ENCODE peak calls at places on chromosomes 6 and 20, in five cellular contexts. O, S, Y, I and G are unnamed samples.

GRCh38 chr20:47733892-47734291 is 51.4 kb downstream of the SULF2 start:
- DNase-seq in O (peak; percentile 10), S (no peak), Y (no peak), I (no peak), G (no peak)

GRCh38 chr6:95431637-95432228 is 145.6 kb upstream of the MANEA start:
- DNase-seq in O (peak; percentile 38), S (no peak), Y (peak; percentile 18), I (no peak), G (no peak)

GRCh38 chr6:108528878-108529277 is 31.8 kb upstream of the FOXO3 start:
- DNase-seq in O (no peak), S (no peak), Y (no peak), I (no peak), G (no peak)

GRCh38 chr20:50368386-50368785 is 141.8 kb upstream of the PTPN1 start:
- DNase-seq in O (no peak), S (no peak), Y (no peak), I (no peak), G (no peak)

GRCh38 chr20:44138859-44139258 is 48.1 kb downstream of the JPH2 start:
- DNase-seq in O (no peak), S (no peak), Y (no peak), I (no peak), G (no peak)

GRCh38 chr6:52663120-52663934 is 7.6 kb upstream of the TMEM14A start:
- DNase-seq in O (peak; percentile 80), S (peak; percentile 51), Y (no peak), I (no peak), G (no peak)

GRCh38 chr6:128822271-128822670 is 60.7 kb upstream of the LAMA2 start:
- DNase-seq in O (peak; percentile 3), S (no peak), Y (no peak), I (no peak), G (no peak)

GRCh38 chr20:38864662-38865061 is 59.2 kb downstream of the PPP1R16B start:
- DNase-seq in O (no peak), S (no peak), Y (no peak), I (no peak), G (no peak)

GRCh38 chr6:100171533-100172321 is 177.7 kb upstream of the MCHR2 start:
- DNase-seq in O (peak; percentile 38), S (no peak), Y (no peak), I (no peak), G (no peak)

DNA sequence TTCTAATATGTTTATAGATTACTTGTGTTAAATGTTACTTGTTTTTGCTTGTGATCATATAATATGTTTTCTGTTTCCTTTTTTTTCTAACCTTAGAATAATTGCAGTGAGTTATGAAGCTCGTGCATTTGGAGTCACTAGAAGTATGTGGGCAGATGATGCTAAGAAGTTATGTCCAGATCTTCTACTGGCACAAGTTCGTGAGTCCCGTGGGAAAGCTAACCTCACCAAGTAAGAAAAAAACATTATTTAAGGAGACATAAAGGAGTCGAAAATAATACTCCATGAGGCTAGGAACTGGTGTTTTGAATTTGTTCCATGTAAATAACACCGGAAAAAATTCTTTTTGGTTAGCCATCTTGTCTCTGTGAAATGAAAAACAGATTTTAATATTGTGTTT is 6.9 kb downstream of the POLH start:
- DNase-seq in O (peak; percentile 68), S (no peak), Y (no peak), I (no peak), G (no peak)
- H3K27ac ChIP-seq in O (peak overlapping the region; percentile 58), S (no peak overlapping the region), Y (no peak overlapping the region), I (no peak overlapping the region), G (no peak overlapping the region)

GRCh38 chr6:88008821-88009220 is 38.8 kb upstream of the SPACA1 start:
- DNase-seq in O (peak; percentile 29), S (no peak), Y (no peak), I (no peak), G (no peak)
- H3K27ac ChIP-seq in O (no peak overlapping the region), S (no peak overlapping the region), Y (no peak overlapping the region), I (no peak overlapping the region), G (no peak overlapping the region)

GRCh38 chr6:135702955-135703499 is 148.5 kb upstream of the PDE7B start:
- DNase-seq in O (no peak), S (no peak), Y (no peak), I (no peak), G (no peak)
- H3K27ac ChIP-seq in O (no peak overlapping the region), S (no peak overlapping the region), Y (no peak overlapping the region), I (no peak overlapping the region), G (no peak overlapping the region)

GRCh38 chr20:32009564-32009963 is 674 bp upstream of the CCM2L start:
- DNase-seq in O (no peak), S (no peak), Y (no peak), I (no peak), G (no peak)

GRCh38 chr20:32007787-32008616 is 2.2 kb upstream of the CCM2L start:
- DNase-seq in O (no peak), S (peak; percentile 45), Y (no peak), I (no peak), G (no peak)

GRCh38 chr20:32006053-32006452 is 4.2 kb upstream of the CCM2L start:
- DNase-seq in O (no peak), S (no peak), Y (no peak), I (no peak), G (no peak)

GRCh38 chr20:32004963-32005362 is 5.3 kb upstream of the CCM2L start:
- DNase-seq in O (peak; percentile 50), S (no peak), Y (no peak), I (no peak), G (no peak)

DNA sequence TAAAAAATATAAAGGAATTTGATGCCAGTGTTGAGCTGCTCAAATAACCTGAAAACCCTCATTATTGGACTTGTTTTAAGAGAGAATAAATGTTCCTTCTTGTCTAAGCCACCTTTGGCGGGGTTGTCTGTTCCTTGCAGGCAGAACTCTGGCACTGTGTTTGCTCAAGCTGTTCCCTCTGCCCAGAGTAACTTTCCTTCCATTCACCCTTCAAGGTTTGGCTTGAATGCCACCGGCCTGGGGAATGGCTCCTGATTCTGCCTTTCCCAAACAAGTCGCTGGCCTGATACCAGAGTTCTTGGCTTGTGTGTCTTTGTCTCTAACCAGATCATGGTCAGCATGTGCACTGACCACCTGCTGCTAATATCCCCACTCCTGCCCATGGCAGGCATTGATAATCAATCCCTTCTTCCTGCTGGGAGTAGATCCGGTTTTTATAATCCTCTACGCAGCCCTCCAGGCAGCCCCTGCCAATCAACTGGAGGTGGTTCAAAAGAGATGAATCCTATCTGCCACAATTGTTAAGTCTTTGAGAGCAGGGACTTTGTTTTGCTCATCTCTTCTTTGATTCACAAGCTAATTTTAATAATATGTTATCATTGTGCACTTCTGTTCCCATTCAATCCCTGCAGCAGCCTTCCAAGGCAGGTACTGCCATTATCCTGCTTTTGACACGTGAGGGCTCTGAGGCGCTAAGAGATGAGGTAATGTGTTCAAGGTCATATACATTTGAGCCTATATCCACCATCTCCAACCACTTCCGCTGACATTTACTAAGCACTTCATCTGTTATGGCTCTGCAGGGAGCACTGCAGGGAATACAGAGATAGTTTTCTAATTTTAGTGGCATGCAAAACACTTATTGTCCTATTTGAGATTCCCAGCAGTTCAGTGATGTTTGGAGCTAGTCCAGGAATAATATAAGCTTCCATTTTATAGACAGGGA is 3.1 kb upstream of the CCM2L start:
- DNase-seq in O (no peak), S (no peak), Y (no peak), I (no peak), G (no peak)
- H3K27ac ChIP-seq in O (no peak overlapping the region), S (peak overlapping the region; percentile 39), Y (no peak overlapping the region), I (no peak overlapping the region), G (no peak overlapping the region)

GRCh38 chr20:4603724-4604123 is 118.0 kb upstream of the PRND start:
- DNase-seq in O (no peak), S (no peak), Y (no peak), I (no peak), G (no peak)
- H3K27ac ChIP-seq in O (no peak overlapping the region), S (no peak overlapping the region), Y (no peak overlapping the region), I (no peak overlapping the region), G (no peak overlapping the region)